ENCODE peak calls at places on chromosomes 11 and 22, in nine cellular contexts. P is CD8-positive, alpha-beta memory T cell; D is Caco-2; C is gastrocnemius medialis; X is H1; G is uterus; W is left lung; O is neuronal stem cell; H is stomach. T is an unnamed sample. For H3K4me1 and H3K27me3, the result is how much of the 10 kb centered on the place peaks cover.

GRCh38 chr11:31702966-31703365 is 108.2 kb downstream of the PAX6 start:
- DNase-seq in H (no peak), X (no peak), P (no peak), D (no peak), W (no peak), O (no peak), G (no peak), C (no peak), T (no peak)

GRCh38 chr11:77154381-77155081 is 26.5 kb downstream of the MYO7A start:
- DNase-seq in G (no peak), P (no peak), D (no peak), H (peak), X (no peak), C (no peak), W (peak), O (no peak), T (no peak)

GRCh38 chr11:45654741-45655283 is 10.6 kb downstream of the CHST1 start:
- DNase-seq in G (no peak), C (no peak), X (no peak), W (peak), D (no peak), H (no peak), P (no peak), O (no peak), T (no peak)

GRCh38 chr11:34977039-34977906 is 60.9 kb downstream of the PDHX start:
- DNase-seq in D (no peak), W (no peak), P (no peak), G (no peak), X (no peak), H (no peak), O (no peak), C (no peak), T (no peak)

GRCh38 chr22:48498526-48499331 is 1328.9 kb downstream of the BRD1 start:
- DNase-seq in H (no peak), D (no peak), X (no peak), P (no peak), G (no peak), W (peak), O (no peak), C (no peak), T (no peak)

GRCh38 chr11:21552910-21553309 is 640.0 kb upstream of the ANO5 start:
- DNase-seq in O (no peak), P (no peak), G (no peak), C (no peak), W (no peak), D (no peak), X (no peak), H (no peak), T (no peak)

GRCh38 chr11:5553347-5553746 is 5.0 kb upstream of the OR52H1 start:
- DNase-seq in G (no peak), O (no peak), D (no peak), P (no peak), X (no peak), C (no peak), H (no peak), W (no peak), T (no peak)

GRCh38 chr11:536841-537621 is at the start of gene LRRC56:
- DNase-seq in D (peak), H (peak), O (peak), C (no peak), X (no peak), W (peak), G (peak), P (peak), T (peak)

GRCh38 chr11:123822591-123822990 is 16.4 kb upstream of the OR6M1 start:
- DNase-seq in W (no peak), H (no peak), D (peak), O (no peak), X (no peak), G (no peak), C (no peak), P (no peak), T (no peak)

GRCh38 chr11:120527111-120527748 is 15.7 kb downstream of the GRIK4 start:
- DNase-seq in G (peak), H (no peak), D (peak), P (no peak), C (no peak), O (no peak), X (peak), W (peak), T (peak)

GRCh38 chr11:120626791-120627190 is 115.2 kb downstream of the GRIK4 start:
- DNase-seq in X (no peak), P (no peak), O (no peak), W (no peak), C (no peak), D (no peak), G (no peak), H (no peak), T (no peak)

GRCh38 chr11:75635009-75635909 is 33.6 kb downstream of the MAP6 start:
- DNase-seq in D (no peak), W (no peak), P (no peak), C (no peak), G (peak), H (no peak), X (no peak), O (no peak), T (no peak)

GRCh38 chr11:71426413-71426812 is 21.8 kb downstream of the DHCR7 start:
- DNase-seq in G (no peak), O (no peak), H (no peak), P (no peak), C (no peak), W (no peak), X (no peak), D (no peak), T (no peak)

GRCh38 chr11:44611088-44611487 is 45.6 kb downstream of the CD82 start:
- DNase-seq in D (no peak), H (no peak), P (no peak), W (no peak), O (no peak), X (no peak), G (no peak), C (peak), T (no peak)

GRCh38 chr11:107732327-107733051 is 20.6 kb upstream of the SLN start:
- DNase-seq in P (no peak), X (no peak), O (no peak), C (no peak), D (no peak), G (no peak), H (no peak), W (no peak), T (no peak)

GRCh38 chr11:5803982-5804381 is 4.7 kb upstream of the OR52N2 start:
- DNase-seq in X (no peak), P (no peak), G (no peak), W (no peak), D (no peak), C (no peak), H (no peak), O (no peak), T (no peak)

GRCh38 chr11:65003282-65003681 is 6.5 kb upstream of the BATF2 start:
- DNase-seq in O (no peak), C (no peak), G (no peak), D (no peak), P (no peak), X (no peak), W (no peak), H (no peak), T (no peak)

GRCh38 chr11:29161216-29161615 is 855.6 kb downstream of the KCNA4 start:
- DNase-seq in H (no peak), W (no peak), P (no peak), C (no peak), G (no peak), O (no peak), D (no peak), X (no peak), T (no peak)

GRCh38 chr11:35404397-35404775 is 15.0 kb downstream of the SLC1A2 start:
- DNase-seq in D (peak), X (no peak), P (no peak), C (no peak), H (peak), G (peak), W (no peak), O (no peak), T (peak)

GRCh38 chr11:9817191-9817590 is 153.3 kb downstream of the SWAP70 start:
- DNase-seq in C (no peak), O (no peak), W (no peak), P (no peak), G (no peak), X (no peak), D (no peak), H (no peak), T (no peak)

GRCh38 chr22:37746366-37747089 is 49.7 kb downstream of the TRIOBP start:
- DNase-seq in X (no peak), P (no peak), O (peak), D (no peak), H (no peak), C (no peak), G (no peak), W (peak), T (no peak)

GRCh38 chr11:45334410-45334809 is 48.3 kb upstream of the SYT13 start:
- DNase-seq in P (no peak), H (no peak), D (no peak), O (no peak), C (no peak), X (no peak), G (no peak), W (no peak), T (no peak)

GRCh38 chr22:49789289-49790141 is 38.2 kb downstream of the BRD1 start:
- DNase-seq in P (peak), G (peak), D (no peak), W (peak), X (no peak), C (no peak), O (no peak), H (no peak), T (no peak)

GRCh38 chr11:101482556-101483124 is 101.2 kb downstream of the TRPC6 start:
- DNase-seq in O (no peak), W (no peak), D (no peak), H (no peak), C (no peak), X (no peak), P (no peak), G (no peak), T (no peak)

GRCh38 chr11:118142081-118142480 is 10.5 kb downstream of the SCN4B start:
- DNase-seq in G (no peak), O (no peak), C (no peak), X (no peak), P (no peak), D (peak), H (no peak), W (no peak), T (no peak)

GRCh38 chr11:105189586-105189985 is 50.0 kb upstream of the CARD18 start:
- DNase-seq in H (no peak), G (no peak), W (no peak), O (no peak), D (no peak), C (no peak), X (no peak), P (no peak), T (no peak)

GRCh38 chr22:38214248-38215056 is 12.7 kb downstream of the MAFF start:
- DNase-seq in G (peak), P (peak), W (peak), C (no peak), H (peak), X (peak), O (peak), D (no peak), T (peak)

GRCh38 chr11:31922450-31922849 is 111.3 kb upstream of the PAX6 start:
- DNase-seq in W (no peak), C (no peak), H (no peak), G (no peak), X (no peak), P (no peak), D (no peak), O (no peak), T (no peak)

GRCh38 chr11:125343086-125343731 is 152.9 kb downstream of the FEZ1 start:
- DNase-seq in H (no peak), O (no peak), D (no peak), X (no peak), G (no peak), P (no peak), C (no peak), W (no peak), T (no peak)

GRCh38 chr11:19849107-19849789 is 136.6 kb downstream of the NAV2 start:
- DNase-seq in H (peak), X (no peak), O (no peak), W (no peak), C (peak), G (no peak), D (no peak), P (no peak), T (no peak)

GRCh38 chr11:19849947-19850593 is 137.4 kb downstream of the NAV2 start:
- DNase-seq in P (no peak), D (no peak), X (no peak), C (no peak), G (no peak), W (no peak), O (no peak), H (no peak), T (no peak)

GRCh38 chr11:19845633-19846032 is 133.0 kb downstream of the NAV2 start:
- DNase-seq in C (no peak), X (no peak), O (no peak), H (no peak), P (no peak), G (no peak), D (no peak), W (no peak), T (no peak)

GRCh38 chr11:19846654-19847330 is 134.2 kb downstream of the NAV2 start:
- DNase-seq in P (no peak), D (no peak), G (peak), X (no peak), O (no peak), W (no peak), C (no peak), H (no peak), T (no peak)

DNA sequence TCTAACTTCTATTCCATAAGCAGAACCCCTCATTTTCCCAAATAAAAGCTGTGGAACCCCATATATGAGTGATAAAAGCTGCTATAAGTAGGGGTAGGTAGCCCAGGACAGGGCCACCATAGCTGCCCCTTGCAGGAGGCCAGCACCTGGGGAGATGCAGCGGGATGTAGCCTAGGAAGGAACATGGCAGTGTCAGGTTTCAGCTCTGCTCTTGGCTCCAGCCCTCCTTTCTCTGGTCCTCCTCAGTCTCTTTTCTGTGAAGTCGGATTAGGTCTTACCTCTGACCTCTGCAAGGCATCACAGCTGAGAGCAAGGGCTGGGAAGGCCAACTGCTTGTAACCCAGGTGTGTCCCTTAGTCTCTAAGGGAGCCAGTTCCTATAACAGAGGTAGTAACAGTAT is 135.6 kb downstream of the NAV2 start:
- DNase-seq in D (no peak), H (no peak), W (no peak), G (no peak), X (no peak), C (no peak), O (peak), P (no peak), T (no peak)
- H3K4me1 ChIP-seq in D (under half), H (under half), W (under half), G (under half), X (under half), C (under half), O (under half), P (under half), T (under half)

DNA sequence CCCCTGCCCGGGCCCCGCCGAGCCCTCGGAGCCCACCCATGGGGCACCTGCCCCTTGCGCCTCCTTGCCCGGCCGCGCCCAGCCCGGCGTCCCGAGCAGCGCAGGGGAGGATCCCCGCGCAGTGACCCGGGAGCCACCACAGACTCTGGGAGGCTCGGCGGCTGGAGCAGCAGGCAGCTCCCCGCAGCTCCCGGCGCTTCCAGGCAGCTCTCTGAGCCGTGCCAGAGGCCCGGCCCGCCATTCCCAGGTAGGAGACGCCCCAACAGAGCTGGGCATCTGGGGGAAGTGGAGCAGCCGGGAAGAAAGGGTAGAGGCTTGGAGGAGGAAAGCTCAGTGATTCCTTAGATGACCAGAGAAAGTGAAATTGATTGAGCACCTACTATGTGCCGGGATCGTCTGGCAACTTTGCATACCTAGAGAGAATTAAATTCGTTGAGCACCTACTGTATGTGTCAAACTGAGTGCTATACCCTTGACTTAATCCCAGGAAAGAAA is 670 bp downstream of the RASD2 start:
- DNase-seq in X (no peak), G (no peak), C (no peak), H (peak), W (peak), P (no peak), O (no peak), D (no peak), T (peak)
- H3K4me3 ChIP-seq in X (peak), G (peak), C (peak), H (peak), W (peak), P (peak), O (no peak), D (no peak), T (peak)

DNA sequence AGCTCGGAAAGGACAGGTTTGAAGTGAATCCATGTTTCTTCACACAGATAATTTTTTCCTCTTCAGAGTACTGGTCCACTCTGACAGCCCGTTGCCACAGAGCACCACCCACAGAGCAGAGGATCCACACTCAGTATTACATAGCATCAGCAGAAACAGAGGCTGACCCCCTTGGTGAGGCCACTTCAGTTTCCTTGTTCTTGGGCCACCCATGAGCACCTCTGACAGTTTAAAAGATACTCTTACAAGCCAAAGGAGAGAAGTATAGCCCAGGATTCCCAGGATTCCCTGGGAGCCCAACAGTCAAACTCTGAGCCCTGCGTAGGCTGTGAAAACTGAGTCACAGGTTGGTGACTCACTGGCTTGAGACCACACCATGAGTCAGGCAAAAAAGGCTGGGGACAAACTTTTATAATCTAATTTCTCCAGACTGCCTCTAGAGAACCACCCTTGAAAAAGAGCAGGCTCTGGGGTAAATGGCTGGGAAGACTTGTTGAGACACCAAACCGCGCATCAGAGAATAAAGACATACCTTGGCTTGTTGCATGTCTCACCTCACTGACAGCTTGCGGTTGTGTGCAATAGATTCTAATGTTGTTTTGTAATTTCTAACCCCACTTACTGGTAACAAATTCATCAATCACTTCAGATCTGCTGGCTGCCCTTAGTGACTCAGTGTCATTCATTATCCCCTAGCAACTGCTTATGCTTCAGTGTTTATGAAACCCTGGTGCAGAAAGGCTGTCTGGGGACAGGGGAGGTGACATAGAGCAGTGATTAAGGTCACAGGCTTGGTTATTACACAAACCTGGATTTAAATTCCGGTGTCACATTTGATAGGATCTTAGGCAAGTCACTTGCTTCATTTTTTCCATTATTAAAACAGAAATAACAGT is 56.9 kb upstream of the PRSS23 start:
- DNase-seq in D (no peak), X (no peak), P (no peak), W (no peak), C (peak), G (peak), O (no peak), H (peak), T (peak)
- H3K27me3 ChIP-seq in D (under half), X (under half), P (under half), W (under half), C (under half), G (under half), O (under half), H (under half), T (under half)

DNA sequence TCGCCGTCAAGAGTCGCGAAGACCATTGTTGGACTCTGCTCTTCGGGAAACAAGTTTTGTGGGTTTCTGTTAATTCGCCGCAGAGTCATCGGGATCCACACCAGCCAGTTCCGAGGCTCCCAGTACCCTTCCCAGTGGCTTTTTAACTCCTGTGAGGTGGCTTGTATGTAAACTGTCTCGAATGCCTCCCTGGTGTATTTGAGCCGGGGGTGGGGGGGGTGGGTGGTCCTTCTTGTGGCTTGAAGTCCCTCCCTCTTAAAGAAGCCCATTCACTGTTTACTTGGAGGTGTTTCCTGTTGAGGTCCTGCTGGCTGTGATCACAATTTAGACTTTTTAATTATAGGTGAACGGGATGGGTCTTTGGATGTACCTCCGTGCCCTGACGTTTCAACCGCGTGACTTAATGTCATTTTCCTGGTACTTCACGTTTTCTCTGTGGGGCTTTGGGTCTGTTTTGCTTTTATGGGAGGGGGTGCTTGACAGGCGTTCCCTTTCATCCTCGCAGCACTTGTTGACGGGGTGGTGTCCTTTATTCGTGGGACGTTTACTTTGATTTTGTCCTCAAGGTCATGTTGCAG is 821 bp downstream of the PPP6R3 start:
- DNase-seq in D (peak), P (peak), C (no peak), O (no peak), W (no peak), X (no peak), H (no peak), G (no peak), T (no peak)
- H3K4me1 ChIP-seq in D (under half), P (under half), C (under half), O (under half), W (under half), X (under half), H (half or more), G (under half), T (under half)

DNA sequence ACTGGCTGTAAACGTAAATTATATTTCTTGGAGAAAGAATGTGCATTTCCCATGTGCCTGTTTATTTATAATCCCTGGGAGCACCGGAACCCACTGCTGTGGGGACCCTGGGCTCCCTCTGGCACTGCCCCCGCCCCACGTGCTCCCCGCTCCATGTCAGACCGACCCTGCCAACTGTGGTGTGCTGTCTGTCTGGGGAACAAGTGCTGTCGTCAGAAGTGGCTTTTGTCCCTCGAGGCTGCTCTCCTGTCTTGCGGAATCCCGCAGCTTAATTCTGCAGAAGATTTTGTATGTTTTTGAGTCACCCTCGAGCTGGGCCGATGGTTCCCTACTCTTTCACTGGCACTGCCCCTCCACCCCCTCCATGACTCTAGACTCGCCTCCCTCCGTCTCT is 2.4 kb downstream of the LRRC10B start:
- DNase-seq in X (no peak), C (no peak), P (no peak), O (no peak), G (peak), W (no peak), H (no peak), D (no peak), T (no peak)
- H3K4me3 ChIP-seq in X (no peak), C (no peak), P (no peak), O (no peak), G (no peak), W (no peak), H (no peak), D (no peak), T (no peak)

GRCh38 chr11:133249065-133249464 is 283.2 kb downstream of the OPCML start:
- DNase-seq in P (no peak), G (no peak), O (no peak), D (no peak), W (no peak), H (no peak), C (no peak), X (no peak), T (no peak)
- H3K27me3 ChIP-seq in P (under half), G (under half), O (under half), D (under half), W (under half), H (under half), C (under half), X (under half), T (under half)